ENCODE peak calls at places on chromosome 17, in eight cellular contexts. D is A172; Z is NCI-H69; O is fibroblast of lung; X is non-pigmented ciliary epithelial cell; T is smooth muscle cell of the brain vasculature; G is activated T-cell treated with anti-CD3 and anti-CD28 coated beads, Interleukin-2, amount 50 U/mL, for 4 hours; K is stimulated activated CD4-positive, alpha-beta T cell treated with anti-CD3 and anti-CD28 coated beads, Interleukin-2, amount 100 ng/mL, for 48 hours. P is an unnamed sample.

GRCh38 chr17:55730380-55730779 is 7.7 kb upstream of the TMEM100 start:
- DNase-seq in K (no peak), O (no peak), Z (no peak), T (no peak), D (no peak), G (no peak), X (no peak), P (no peak)

GRCh38 chr17:54153423-54153822 is 330.7 kb downstream of the KIF2B start:
- DNase-seq in X (no peak), G (no peak), T (no peak), Z (no peak), O (no peak), D (no peak), K (no peak), P (no peak)

GRCh38 chr17:4344926-4345325 is 21.5 kb downstream of the UBE2G1 start:
- DNase-seq in O (no peak), K (no peak), T (no peak), Z (no peak), D (no peak), X (no peak), G (no peak), P (no peak)

GRCh38 chr17:27376637-27377547 is 79.4 kb upstream of the KSR1 start:
- DNase-seq in T (no peak), Z (no peak), G (no peak), O (peak), X (no peak), D (peak), K (no peak), P (no peak)

GRCh38 chr17:75843577-75844529 is at the start of gene UNC13D:
- DNase-seq in X (no peak), O (no peak), Z (no peak), T (no peak), G (peak), D (peak), K (peak), P (no peak)

GRCh38 chr17:82152556-82153294 is 54.7 kb upstream of the FASN start:
- DNase-seq in G (no peak), T (no peak), D (no peak), X (no peak), O (no peak), K (no peak), Z (no peak), P (no peak)

GRCh38 chr17:42337442-42337841 is 49.1 kb downstream of the STAT5A start:
- DNase-seq in X (peak), Z (no peak), D (no peak), T (no peak), G (peak), O (peak), K (peak), P (no peak)

GRCh38 chr17:40111221-40112128 is 10.3 kb upstream of the MSL1 start:
- DNase-seq in T (no peak), K (peak), X (no peak), O (peak), G (peak), D (peak), Z (peak), P (peak)

GRCh38 chr17:5422505-5422904 is 2.5 kb downstream of the RPAIN start:
- DNase-seq in D (peak), X (no peak), K (no peak), G (no peak), T (no peak), Z (no peak), O (peak), P (no peak)

GRCh38 chr17:69175812-69176517 is 34.3 kb upstream of the ABCA6 start:
- DNase-seq in X (peak), Z (no peak), D (peak), K (no peak), O (peak), T (peak), G (no peak), P (peak)

GRCh38 chr17:7440113-7440822 is 956 bp downstream of the FGF11 start:
- DNase-seq in Z (peak), T (no peak), O (no peak), G (peak), D (no peak), K (no peak), X (no peak), P (no peak)

GRCh38 chr17:7404737-7405412 is 978 bp upstream of the TMEM256 start:
- DNase-seq in Z (peak), D (no peak), K (no peak), G (peak), O (no peak), T (no peak), X (no peak), P (no peak)

GRCh38 chr17:78979780-78980623 is at the start of gene LGALS3BP:
- DNase-seq in O (peak), G (no peak), T (no peak), K (peak), X (no peak), D (peak), Z (peak), P (peak)

GRCh38 chr17:82863941-82864720 is 24.3 kb upstream of the ZNF750 start:
- DNase-seq in T (no peak), Z (peak), X (peak), D (peak), O (peak), G (peak), K (peak), P (peak)

GRCh38 chr17:74923538-74924249 is 379 bp upstream of the OTOP2 start:
- DNase-seq in G (peak), O (peak), D (peak), Z (peak), K (peak), T (no peak), X (no peak), P (no peak)

GRCh38 chr17:66435182-66435581 is 132.8 kb downstream of the PRKCA start:
- DNase-seq in O (no peak), K (no peak), T (no peak), X (no peak), Z (no peak), D (no peak), G (no peak), P (no peak)

P was measured in skeletal muscle cell.